ENCODE peak calls at places on chromosomes 4 and X, in five cellular contexts. D, X, Z, E and B are unnamed samples.

GRCh38 chrX:37993857-37994619 is 12.3 kb upstream of the SYTL5 start:
- DNase-seq in Z (no peak), X (peak), E (no peak), D (peak), B (peak)

GRCh38 chr4:188021548-188022249 is 26.1 kb downstream of the ZFP42 start:
- DNase-seq in Z (no peak), E (no peak), X (no peak), D (no peak), B (no peak)

GRCh38 chr4:93891244-93891643 is 62.7 kb downstream of the ATOH1 start:
- DNase-seq in Z (no peak), E (no peak), X (no peak), D (no peak), B (no peak)

GRCh38 chr4:183142566-183143545 is 43.8 kb downstream of the WWC2 start:
- DNase-seq in E (no peak), Z (no peak), D (no peak), X (no peak), B (no peak)

GRCh38 chrX:149516604-149517003 is 11.5 kb upstream of the IDS start:
- DNase-seq in E (no peak), X (no peak), Z (no peak), D (no peak), B (no peak)

GRCh38 chrX:149286940-149287349 is 218.2 kb downstream of the IDS start:
- DNase-seq in E (peak), D (peak), Z (peak), X (peak), B (peak)

GRCh38 chr4:87087015-87087920 is 133.2 kb downstream of the KLHL8 start:
- DNase-seq in D (no peak), Z (no peak), E (no peak), X (no peak), B (no peak)

GRCh38 chr4:73864365-73864764 is 4.8 kb upstream of the CXCL1 start:
- DNase-seq in E (no peak), Z (no peak), X (no peak), D (peak), B (no peak)

GRCh38 chr4:88582493-88582892 is 9.8 kb upstream of the HERC3 start:
- DNase-seq in D (no peak), Z (no peak), X (no peak), E (no peak), B (no peak)

GRCh38 chr4:181548873-181549541 is 694.2 kb upstream of the TENM3 start:
- DNase-seq in E (no peak), Z (no peak), X (no peak), D (peak), B (peak)

GRCh38 chr4:13920111-13920875 is 292.8 kb upstream of the BOD1L1 start:
- DNase-seq in Z (no peak), D (no peak), E (no peak), X (no peak), B (no peak)

GRCh38 chr4:74944354-74944793 is 11.5 kb downstream of the PARM1 start:
- DNase-seq in Z (no peak), E (no peak), X (no peak), D (no peak), B (no peak)

GRCh38 chr4:75512336-75513211 is 1.6 kb downstream of the RCHY1 start:
- DNase-seq in Z (no peak), X (peak), E (peak), D (peak), B (no peak)

GRCh38 chr4:132240094-132240493 is 909.0 kb upstream of the PCDH10 start:
- DNase-seq in Z (no peak), D (no peak), X (no peak), E (no peak), B (no peak)

GRCh38 chr4:56840559-56840958 is 19.1 kb upstream of the SPINK2 start:
- DNase-seq in D (no peak), X (no peak), Z (no peak), E (no peak), B (no peak)

GRCh38 chr4:133130171-133130570 is 18.9 kb upstream of the PCDH10 start:
- DNase-seq in X (no peak), Z (no peak), D (no peak), E (no peak), B (no peak)

GRCh38 chr4:105990933-105991332 is 95.7 kb downstream of the NPNT start:
- DNase-seq in E (no peak), D (no peak), X (no peak), Z (no peak), B (peak)

GRCh38 chr4:128907966-128908365 is 98.5 kb downstream of the JADE1 start:
- DNase-seq in E (no peak), X (no peak), Z (no peak), D (no peak), B (no peak)

GRCh38 chr4:25861951-25862410 is 807 bp downstream of the SEL1L3 start:
- DNase-seq in D (no peak), E (no peak), X (no peak), Z (peak), B (no peak)

GRCh38 chrX:83845397-83845796 is 15.5 kb upstream of the CYLC1 start:
- DNase-seq in D (peak), Z (no peak), E (peak), X (no peak), B (peak)

GRCh38 chr4:75321484-75321883 is 192.7 kb downstream of the RCHY1 start:
- DNase-seq in X (no peak), Z (no peak), D (no peak), E (no peak), B (no peak)

GRCh38 chr4:304987-305680 is at the start of gene ZNF732:
- DNase-seq in D (no peak), E (no peak), X (no peak), Z (peak), B (no peak)

GRCh38 chr4:60575336-60575735 is 624.8 kb upstream of the ADGRL3 start:
- DNase-seq in E (no peak), X (no peak), Z (no peak), D (no peak), B (no peak)

GRCh38 chrX:71492086-71493065 is 40.5 kb upstream of the OGT start:
- DNase-seq in D (no peak), X (no peak), E (no peak), Z (no peak), B (no peak)

GRCh38 chr4:80215449-80216052 is 18.2 kb downstream of the PRDM8 start:
- DNase-seq in D (peak), X (no peak), Z (no peak), E (peak), B (no peak)

GRCh38 chr4:122539861-122540465 is 80.9 kb downstream of the IL21 start:
- DNase-seq in D (no peak), Z (no peak), E (no peak), X (no peak), B (no peak)

GRCh38 chr4:32778025-32778424 is 2057.9 kb downstream of the PCDH7 start:
- DNase-seq in D (no peak), E (no peak), Z (no peak), X (no peak), B (no peak)

GRCh38 chrX:39688576-39689373 is 409.0 kb downstream of the BCOR start:
- DNase-seq in D (peak), X (no peak), Z (peak), E (peak), B (no peak)

GRCh38 chr4:166816901-166817300 is 417.4 kb downstream of the SPOCK3 start:
- DNase-seq in Z (no peak), X (no peak), E (no peak), D (no peak), B (peak)

GRCh38 chr4:25949166-25949748 is 35.2 kb downstream of the SMIM20 start:
- DNase-seq in D (peak), Z (no peak), X (no peak), E (no peak), B (no peak)

GRCh38 chr4:93814141-93814540 is 14.4 kb upstream of the ATOH1 start:
- DNase-seq in E (no peak), Z (no peak), D (no peak), X (no peak), B (no peak)

GRCh38 chrX:9635805-9636204 is 129.8 kb downstream of the GPR143 start:
- DNase-seq in E (no peak), X (no peak), D (no peak), Z (no peak), B (no peak)
- TF ChIP-seq POLR2AphosphoS5 in E (no peak), X (no peak), D (no peak), Z (no peak), B (no peak)

DNA sequence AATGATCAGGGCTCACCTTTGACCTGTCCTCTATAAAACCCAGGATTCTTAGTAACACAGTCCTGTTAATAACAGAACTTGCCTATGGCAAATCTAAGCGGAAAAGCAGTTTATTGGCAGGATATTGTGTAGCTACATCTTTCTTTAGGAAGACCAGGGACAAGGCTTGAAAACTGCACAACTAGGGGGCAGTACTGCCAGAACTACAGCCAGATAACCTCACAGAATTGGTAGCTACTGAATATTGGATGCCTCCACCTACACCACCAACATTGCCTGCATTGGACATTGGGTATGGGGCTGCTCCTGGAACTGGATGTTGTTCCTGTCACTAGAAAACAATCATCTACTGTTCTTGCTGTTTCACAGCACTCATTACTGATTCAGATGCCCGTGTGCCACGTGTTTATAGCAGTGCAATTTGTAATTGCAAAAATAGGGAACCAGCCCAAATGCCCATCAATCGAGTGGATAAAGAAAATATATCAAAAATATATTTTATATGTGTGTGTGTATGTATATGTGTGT is 47.4 kb downstream of the REPS2 start:
- DNase-seq in X (no peak), E (no peak), Z (no peak), D (no peak), B (no peak)
- TF ChIP-seq ZNF274 in X (no peak), E (no peak), Z (no peak), D (no peak), B (no peak)

GRCh38 chr4:7826176-7826908 is 113.3 kb downstream of the AFAP1 start:
- DNase-seq in E (no peak), X (no peak), Z (no peak), D (no peak), B (no peak)
- TF ChIP-seq SRF in E (no peak), X (no peak), Z (no peak), D (no peak), B (no peak)

GRCh38 chr4:6682862-6683590 is 10.7 kb upstream of the S100P start:
- DNase-seq in Z (no peak), X (no peak), E (no peak), D (no peak), B (no peak)
- TF ChIP-seq POLR2AphosphoS5 in Z (no peak), X (no peak), E (no peak), D (no peak), B (no peak)

DNA sequence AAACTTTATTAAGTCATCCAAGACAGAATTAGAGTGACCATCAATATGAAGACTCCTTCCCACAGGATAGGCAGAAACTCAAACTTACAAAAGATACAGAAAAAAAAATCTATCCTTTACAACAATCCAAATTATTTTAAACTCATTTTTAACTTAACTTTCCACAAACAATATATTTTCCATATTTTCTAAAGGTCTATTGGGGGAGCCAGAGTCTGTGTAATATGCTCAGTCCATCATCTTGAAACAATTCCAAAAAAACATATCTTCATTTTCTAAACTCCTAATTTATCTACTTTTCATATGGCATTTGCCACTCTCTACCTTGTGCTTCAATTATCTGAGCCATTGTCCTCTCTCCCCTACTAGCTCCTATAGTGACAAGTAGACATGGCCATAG is 378.1 kb downstream of the PDGFC start:
- DNase-seq in E (no peak), Z (no peak), D (no peak), X (no peak), B (no peak)
- TF ChIP-seq ZNF274 in E (no peak), Z (no peak), D (no peak), X (no peak), B (no peak)

GRCh38 chr4:100988876-100989275 is 358.4 kb downstream of the PPP3CA start:
- DNase-seq in E (no peak), D (no peak), Z (no peak), X (no peak), B (no peak)

GRCh38 chr4:100984901-100985300 is 362.4 kb downstream of the PPP3CA start:
- DNase-seq in D (no peak), X (no peak), E (no peak), Z (no peak), B (no peak)

GRCh38 chr4:100983426-100983825 is 363.9 kb downstream of the PPP3CA start:
- DNase-seq in X (no peak), D (no peak), Z (no peak), E (no peak), B (no peak)

GRCh38 chr4:100985576-100985975 is 361.8 kb downstream of the PPP3CA start:
- DNase-seq in E (no peak), Z (no peak), D (no peak), X (no peak), B (no peak)

GRCh38 chr4:100986360-100986868 is 360.9 kb downstream of the PPP3CA start:
- DNase-seq in X (no peak), D (peak), E (no peak), Z (peak), B (no peak)
- TF ChIP-seq SRF in X (no peak), D (no peak), E (no peak), Z (no peak), B (no peak)

DNA sequence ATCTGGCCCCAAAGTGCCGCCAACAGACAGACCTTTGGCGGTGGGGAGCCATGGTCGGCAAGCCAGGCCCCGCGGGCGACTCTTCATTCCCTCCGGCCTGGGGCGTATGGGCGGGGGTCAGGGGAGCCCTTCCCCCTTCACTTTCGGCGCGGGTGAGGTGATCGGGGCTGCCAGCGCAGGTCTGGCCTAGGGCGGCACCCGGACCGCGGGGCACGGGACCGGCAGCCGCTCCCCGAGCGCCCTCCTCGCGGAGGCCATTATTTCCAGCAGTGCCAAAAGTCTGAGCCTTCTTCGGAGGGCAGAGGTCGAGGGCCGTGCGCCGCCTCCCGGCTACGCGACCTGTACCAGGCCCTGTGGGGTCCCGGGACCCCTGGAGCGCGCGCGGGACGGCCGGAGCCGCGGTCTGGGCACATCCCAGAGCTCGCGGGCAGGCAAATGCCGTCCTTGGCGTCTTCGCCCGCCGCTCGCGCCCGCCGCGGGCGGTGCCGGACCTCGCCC is 620 bp upstream of the KDM6A start:
- DNase-seq in D (no peak), X (no peak), Z (no peak), E (peak), B (no peak)
- TF ChIP-seq POLR2AphosphoS5 in D (no peak), X (no peak), Z (no peak), E (no peak), B (no peak)

DNA sequence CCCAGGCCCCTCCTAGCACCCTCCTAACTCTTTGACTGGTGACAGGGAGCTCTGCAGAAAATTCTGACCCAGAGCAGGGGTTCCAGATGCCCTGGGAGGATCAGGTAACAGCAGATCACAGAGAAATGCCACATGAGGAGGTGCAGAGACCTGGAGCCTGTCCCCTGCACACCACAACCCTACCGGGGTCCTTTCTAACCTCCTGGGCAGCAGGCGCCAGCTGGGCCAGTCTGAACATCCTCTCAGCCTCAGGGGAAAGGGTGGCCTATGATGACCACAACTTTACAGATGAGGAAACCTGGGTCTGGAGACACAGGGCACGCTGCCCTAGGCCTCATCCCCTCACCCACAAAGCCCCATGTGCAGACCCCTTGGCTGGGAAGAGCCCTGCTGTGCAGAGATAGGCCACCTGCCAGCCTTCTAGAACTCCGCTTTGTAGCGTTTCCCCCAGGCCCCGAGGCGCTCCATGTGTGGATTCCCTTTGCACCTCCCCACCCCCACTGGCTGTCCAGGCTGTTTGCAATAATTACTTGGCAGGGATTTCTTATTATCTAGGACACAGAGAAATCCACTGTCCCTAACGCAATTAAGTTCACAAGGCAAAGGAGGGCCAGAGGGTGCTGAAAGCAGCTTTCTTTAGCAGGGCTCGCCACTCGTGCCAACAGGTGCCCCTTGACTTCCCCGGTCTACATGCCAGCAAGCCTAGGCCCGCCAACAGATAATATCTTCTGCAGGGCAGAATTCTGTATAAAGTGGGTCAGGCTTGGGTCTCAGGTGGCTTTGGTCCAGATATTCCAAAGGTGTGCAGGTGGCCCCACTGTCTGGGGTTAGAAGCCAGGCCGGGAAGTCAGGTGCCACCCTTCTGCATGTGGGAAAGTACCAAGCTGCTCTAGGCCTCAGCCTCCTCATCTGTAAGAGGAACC is 36.4 kb downstream of the WDR1 start:
- DNase-seq in Z (no peak), X (no peak), E (peak), D (no peak), B (no peak)
- TF ChIP-seq ZNF274 in Z (no peak), X (no peak), E (no peak), D (no peak), B (no peak)

GRCh38 chr4:10664408-10664807 is 20.2 kb downstream of the CLNK start:
- DNase-seq in E (no peak), D (no peak), Z (no peak), X (no peak), B (no peak)
- TF ChIP-seq SRF in E (no peak), D (no peak), Z (no peak), X (no peak), B (no peak)

GRCh38 chrX:65671966-65672365 is 4.5 kb downstream of the MSN start:
- DNase-seq in E (no peak), X (no peak), D (no peak), Z (no peak), B (no peak)

GRCh38 chrX:65671286-65671685 is 3.8 kb downstream of the MSN start:
- DNase-seq in E (no peak), D (no peak), X (no peak), Z (no peak), B (no peak)

GRCh38 chrX:65668362-65669310 is 1.2 kb downstream of the MSN start:
- DNase-seq in D (no peak), E (peak), Z (peak), X (peak), B (peak)

GRCh38 chrX:65667157-65667502 is 324 bp upstream of the MSN start:
- DNase-seq in Z (no peak), D (no peak), X (no peak), E (no peak), B (no peak)

DNA sequence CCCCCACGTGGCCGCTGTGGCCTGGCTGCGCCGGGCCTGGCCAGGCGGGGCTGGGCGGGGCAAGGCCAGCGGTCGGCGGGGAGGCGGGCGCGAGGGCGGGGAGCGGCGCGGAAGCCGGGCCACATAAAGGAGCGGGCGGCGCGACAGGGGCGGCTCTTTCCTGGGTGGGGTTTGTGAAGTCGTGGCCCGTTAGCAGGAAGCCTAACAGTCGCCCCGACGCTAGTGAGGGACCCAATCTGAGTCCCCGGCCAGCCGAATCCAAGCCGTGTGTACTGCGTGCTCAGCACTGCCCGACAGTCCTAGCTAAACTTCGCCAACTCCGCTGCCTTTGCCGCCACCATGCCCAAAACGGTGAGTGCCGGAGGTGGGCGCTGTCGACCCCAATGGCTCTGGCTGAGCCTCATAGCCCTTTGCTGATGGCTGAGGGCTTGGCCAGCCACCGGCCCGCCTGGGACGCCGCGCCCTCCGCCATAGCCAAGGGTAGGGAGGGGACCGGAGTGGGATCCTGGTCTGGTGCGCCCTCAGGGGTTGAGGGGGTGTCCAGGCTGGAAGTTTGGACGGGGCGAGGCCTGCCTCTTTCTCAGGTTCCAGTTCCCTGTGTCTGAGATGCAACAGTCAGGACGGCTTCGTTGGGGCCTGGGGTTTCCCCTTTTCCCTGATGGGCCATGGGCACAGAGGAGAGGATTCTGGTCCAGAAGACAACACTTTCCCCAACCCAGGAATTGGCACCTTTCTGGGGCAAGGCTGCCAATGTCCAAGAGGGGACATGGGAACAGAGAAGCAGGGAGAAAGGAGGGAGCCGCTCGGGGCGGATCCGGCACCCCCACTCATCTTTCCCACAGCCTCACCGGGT is at the start of gene MSN:
- DNase-seq in D (no peak), X (no peak), Z (peak), E (peak), B (no peak)
- TF ChIP-seq POLR2AphosphoS5 in D (no peak), X (peak), Z (no peak), E (peak), B (peak)